ENCODE peak calls at places on chromosomes 2 and 18, in seven cellular contexts. N is cardiac muscle cell, S is osteoblast, U is endodermal cell, M is stomach, Q is testis, O is tibial nerve. F is an unnamed sample.

GRCh38 chr18:13220326-13220991 is 1.9 kb downstream of the LDLRAD4 start:
- DNase-seq in N (no peak), S (no peak), U (peak; percentile 47), M (peak; percentile 45), Q (no peak), O (no peak), F (no peak)

GRCh38 chr2:69012310-69013122 is 463 bp upstream of the ANTXR1 start:
- DNase-seq in N (no peak), S (peak; percentile 92), U (no peak), M (peak; percentile 54), Q (peak; percentile 74), O (peak; percentile 76), F (peak; percentile 56)

GRCh38 chr18:55967019-55967418 is 379.0 kb upstream of the TCF4 start:
- DNase-seq in N (no peak), S (no peak), U (no peak), M (no peak), Q (no peak), O (no peak), F (no peak)

GRCh38 chr2:186535861-186536260 is 49.8 kb downstream of the ZC3H15 start:
- DNase-seq in N (no peak), S (no peak), U (no peak), M (no peak), Q (no peak), O (no peak), F (no peak)

GRCh38 chr2:157833721-157834120 is 42.4 kb downstream of the ACVR1 start:
- DNase-seq in N (no peak), S (no peak), U (no peak), M (no peak), Q (no peak), O (no peak), F (no peak)

GRCh38 chr2:63034575-63034974 is 16.1 kb upstream of the OTX1 start:
- DNase-seq in N (no peak), S (no peak), U (no peak), M (no peak), Q (no peak), O (no peak), F (no peak)

GRCh38 chr18:24054130-24054529 is 39.6 kb downstream of the TTC39C start:
- DNase-seq in N (peak; percentile 47), S (peak; percentile 60), U (no peak), M (no peak), Q (no peak), O (no peak), F (no peak)

GRCh38 chr18:10354241-10354811 is 100.1 kb upstream of the APCDD1 start:
- DNase-seq in N (peak; percentile 5), S (no peak), U (no peak), M (no peak), Q (no peak), O (no peak), F (no peak)

GRCh38 chr2:219713110-219713509 is 85.7 kb downstream of the SLC4A3 start:
- DNase-seq in N (peak; percentile 76), S (no peak), U (no peak), M (no peak), Q (peak; percentile 73), O (no peak), F (peak; percentile 61)

GRCh38 chr2:136693966-136694365 is 71.4 kb upstream of the THSD7B start:
- DNase-seq in N (no peak), S (no peak), U (peak; percentile 56), M (no peak), Q (no peak), O (no peak), F (no peak)

GRCh38 chr2:557635-558301 is 119.4 kb downstream of the TMEM18 start:
- DNase-seq in N (no peak), S (no peak), U (no peak), M (no peak), Q (peak; percentile 83), O (no peak), F (no peak)

GRCh38 chr2:199336546-199336945 is 121.2 kb downstream of the SATB2 start:
- DNase-seq in N (no peak), S (no peak), U (no peak), M (no peak), Q (no peak), O (no peak), F (no peak)

GRCh38 chr2:207616185-207616584 is 9.0 kb downstream of the METTL21A start:
- DNase-seq in N (peak; percentile 42), S (peak; percentile 66), U (no peak), M (no peak), Q (no peak), O (no peak), F (no peak)

GRCh38 chr2:37080231-37080630 is 3.9 kb downstream of the HEATR5B start:
- DNase-seq in N (no peak), S (peak; percentile 68), U (no peak), M (no peak), Q (no peak), O (no peak), F (no peak)

GRCh38 chr18:22185298-22185697 is 15.9 kb downstream of the GATA6 start:
- DNase-seq in N (no peak), S (no peak), U (peak; percentile 79), M (no peak), Q (no peak), O (no peak), F (peak; percentile 78)

GRCh38 chr2:38439807-38440300 is 62.8 kb upstream of the ATL2 start:
- DNase-seq in N (no peak), S (no peak), U (no peak), M (no peak), Q (no peak), O (no peak), F (no peak)

GRCh38 chr2:154173919-154174318 is 302.2 kb downstream of the GALNT13 start:
- DNase-seq in N (no peak), S (no peak), U (no peak), M (no peak), Q (no peak), O (no peak), F (no peak)

DNA sequence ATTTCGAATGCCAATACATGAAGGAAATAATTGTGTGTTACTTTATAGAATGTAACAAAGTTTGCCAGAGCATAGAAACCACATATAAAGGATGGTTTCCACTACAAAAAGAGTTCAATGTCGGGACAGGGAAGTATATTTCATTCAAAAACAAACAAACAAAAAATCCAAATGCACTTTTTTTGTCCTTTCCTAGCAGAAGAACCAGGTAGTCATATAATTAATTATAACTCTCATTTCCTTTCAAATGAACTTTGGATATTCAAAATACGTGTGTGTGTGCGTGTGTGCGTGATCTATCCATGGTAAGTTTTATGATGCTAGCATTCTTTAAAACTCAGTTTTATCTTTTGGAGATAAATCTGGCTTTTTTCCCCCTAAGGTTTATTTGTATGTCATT is 8.3 kb downstream of the FN1 start:
- DNase-seq in N (peak; percentile 37), S (no peak), U (no peak), M (no peak), Q (no peak), O (no peak), F (no peak)
- H3K4me3 ChIP-seq in N (no peak overlapping the region), S (peak overlapping the region; percentile 83), U (no peak overlapping the region), M (no peak overlapping the region), Q (no peak overlapping the region), O (no peak overlapping the region), F (no peak overlapping the region)

GRCh38 chr18:26071725-26072124 is 18.7 kb downstream of the SS18 start:
- DNase-seq in N (no peak), S (peak; percentile 31), U (no peak), M (no peak), Q (no peak), O (no peak), F (no peak)
- H3K36me3 ChIP-seq in N (peaks cover 27% of the 10 kb centered on the region), S (peaks cover 59% of the 10 kb centered on the region), U (peaks cover 93% of the 10 kb centered on the region), M (peaks cover 68% of the 10 kb centered on the region), Q (no peaks in the 10 kb centered on the region), O (peaks cover 76% of the 10 kb centered on the region), F (no peaks in the 10 kb centered on the region)

DNA sequence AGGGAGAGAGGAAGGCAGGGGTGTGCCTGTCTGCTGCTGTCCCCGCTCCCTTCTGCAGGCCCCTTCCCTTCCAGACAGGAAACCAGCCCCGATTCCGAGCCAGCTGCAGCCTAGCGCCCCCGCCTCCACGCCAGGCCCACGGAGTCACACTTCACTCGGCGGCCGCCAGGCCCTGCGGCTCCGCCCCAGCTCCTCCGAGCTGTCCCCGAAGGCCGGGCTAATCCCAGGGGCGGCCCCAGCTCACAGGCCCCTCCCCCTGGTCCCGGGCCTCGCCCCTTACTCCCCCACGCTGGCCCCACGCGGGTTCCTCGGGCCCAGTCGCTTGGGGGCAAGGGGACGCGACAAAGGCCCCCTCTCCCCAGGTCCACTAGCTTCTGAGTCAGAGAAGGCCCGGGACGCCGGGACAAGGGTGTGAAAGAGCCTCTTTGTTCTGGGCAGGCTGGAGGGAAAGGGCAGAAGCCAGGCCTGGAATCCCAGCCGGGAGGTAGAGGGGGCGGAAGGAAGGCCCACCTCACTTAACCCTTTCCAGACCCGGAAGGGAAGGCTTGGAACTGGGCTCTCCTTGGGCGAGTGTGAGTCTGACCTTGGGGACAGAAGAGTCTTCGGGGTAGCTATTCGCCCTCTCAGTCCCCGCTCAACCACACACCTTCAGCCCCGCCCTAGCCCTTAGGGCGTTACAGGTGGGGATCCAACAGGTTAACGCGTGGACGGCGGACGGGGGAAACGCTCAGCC is 1.2 kb downstream of the RTKN start:
- DNase-seq in N (peak; percentile 90), S (peak; percentile 100), U (peak; percentile 95), M (peak; percentile 85), Q (peak; percentile 82), O (peak; percentile 66), F (peak; percentile 89)
- TF ChIP-seq CTCF in N (peak; percentile 13), S (no peak), U (peak; percentile 51), M (peak; percentile 24), Q (peak; percentile 29), O (peak; percentile 74), F (no peak)

GRCh38 chr18:54716586-54716985 is 111.7 kb upstream of the RAB27B start:
- DNase-seq in N (no peak), S (no peak), U (no peak), M (peak; percentile 40), Q (no peak), O (no peak), F (no peak)

GRCh38 chr18:54713386-54713785 is 114.9 kb upstream of the RAB27B start:
- DNase-seq in N (no peak), S (no peak), U (no peak), M (no peak), Q (no peak), O (no peak), F (no peak)

GRCh38 chr18:54718436-54718773 is 109.9 kb upstream of the RAB27B start:
- DNase-seq in N (no peak), S (no peak), U (no peak), M (no peak), Q (no peak), O (no peak), F (no peak)

GRCh38 chr18:54720590-54720989 is 107.7 kb upstream of the RAB27B start:
- DNase-seq in N (no peak), S (no peak), U (no peak), M (no peak), Q (no peak), O (no peak), F (no peak)

DNA sequence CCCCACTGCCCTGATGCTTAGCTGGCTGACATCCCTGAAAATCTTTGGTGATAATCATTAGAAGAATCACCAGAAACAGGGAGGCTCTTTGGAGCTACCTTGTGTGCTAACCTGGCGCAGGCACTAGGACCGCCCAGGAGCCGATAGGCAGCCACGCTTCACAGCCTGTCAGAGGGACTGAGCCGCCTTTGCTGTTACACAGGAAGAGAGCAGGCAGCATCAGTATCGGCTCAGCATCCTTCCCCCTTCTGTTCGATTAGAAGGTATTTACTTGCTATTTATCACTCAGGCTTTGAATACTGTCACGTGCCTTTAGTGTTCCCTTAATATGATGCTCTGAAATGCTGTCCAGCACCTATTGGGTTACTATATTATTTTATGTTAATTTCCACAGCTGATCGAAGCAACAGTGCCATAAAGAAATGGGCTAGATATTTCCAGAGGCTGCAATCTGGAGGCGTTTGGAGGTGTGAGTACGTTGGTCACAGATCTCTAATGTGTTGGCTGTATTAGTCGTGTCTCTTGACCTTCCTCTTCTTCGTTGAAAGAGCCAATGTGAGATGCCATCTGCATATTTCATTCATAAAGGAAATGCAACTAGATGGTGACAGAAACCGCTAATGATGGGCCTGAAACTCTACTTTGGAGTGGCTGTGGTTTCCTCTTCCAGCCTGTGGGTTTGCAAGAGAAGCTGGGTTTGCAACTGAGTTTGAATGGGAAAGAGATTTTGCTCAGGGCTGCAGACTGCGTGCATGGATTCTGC is 110.4 kb upstream of the RAB27B start:
- DNase-seq in N (peak; percentile 23), S (peak; percentile 59), U (peak; percentile 82), M (peak; percentile 65), Q (no peak), O (no peak), F (peak; percentile 44)
- H3K4me3 ChIP-seq in N (no peak overlapping the region), S (peak overlapping the region; percentile 71), U (no peak overlapping the region), M (peak overlapping the region; percentile 28), Q (no peak overlapping the region), O (no peak overlapping the region), F (peak overlapping the region; percentile 61)

F was measured in BE2C.